ENCODE peak calls at places on chromosomes 1 and 21, in six cellular contexts. A is mesendoderm; I is CD4-positive, alpha-beta memory T cell; N is IMR-90; R is RWPE1; U is neuronal stem cell. O is an unnamed sample.

GRCh38 chr1:205056956-205057568 is 14.1 kb downstream of the CNTN2 start:
- DNase-seq in A (no peak), I (no peak), N (no peak), R (no peak), U (no peak), O (no peak)

GRCh38 chr1:231919900-231920299 is 293.3 kb downstream of the DISC1 start:
- DNase-seq in A (peak; percentile 35), I (peak; percentile 14), N (no peak), R (no peak), U (no peak), O (peak; percentile 15)

GRCh38 chr1:9400425-9401079 is 107.9 kb downstream of the SPSB1 start:
- DNase-seq in A (no peak), I (no peak), N (peak; percentile 46), R (no peak), U (no peak), O (no peak)

GRCh38 chr1:233406994-233407631 is 79.6 kb downstream of the MAP3K21 start:
- DNase-seq in A (no peak), I (no peak), N (no peak), R (no peak), U (no peak), O (no peak)

GRCh38 chr1:156103521-156103947 is 11.0 kb upstream of the LMNA start:
- DNase-seq in A (no peak), I (no peak), N (peak; percentile 49), R (peak; percentile 79), U (no peak), O (no peak)

GRCh38 chr21:16193758-16194606 is 464.2 kb downstream of the USP25 start:
- DNase-seq in A (peak; percentile 93), I (no peak), N (peak; percentile 79), R (peak; percentile 11), U (peak; percentile 81), O (no peak)

GRCh38 chr1:27253611-27254010 is 19.2 kb downstream of the WDTC1 start:
- DNase-seq in A (no peak), I (no peak), N (no peak), R (no peak), U (no peak), O (no peak)

GRCh38 chr1:115476616-115477015 is 138.6 kb upstream of the NGF start:
- DNase-seq in A (peak; percentile 22), I (no peak), N (no peak), R (no peak), U (no peak), O (no peak)

GRCh38 chr1:33460947-33461629 is 11.4 kb upstream of the ZSCAN20 start:
- DNase-seq in A (no peak), I (no peak), N (no peak), R (no peak), U (no peak), O (no peak)

GRCh38 chr1:226638608-226639007 is 90.0 kb downstream of the STUM start:
- DNase-seq in A (no peak), I (no peak), N (no peak), R (no peak), U (no peak), O (no peak)

GRCh38 chr1:44610527-44611148 is 63.6 kb downstream of the TMEM53 start:
- DNase-seq in A (no peak), I (no peak), N (no peak), R (no peak), U (no peak), O (no peak)

GRCh38 chr1:160951443-160952128 is 3.0 kb downstream of the ITLN2 start:
- DNase-seq in A (peak; percentile 87), I (peak; percentile 68), N (peak; percentile 41), R (peak; percentile 49), U (peak; percentile 43), O (peak; percentile 39)

GRCh38 chr1:6447818-6448748 is 17.9 kb downstream of the TNFRSF25 start:
- DNase-seq in A (peak; percentile 84), I (no peak), N (no peak), R (no peak), U (no peak), O (no peak)

GRCh38 chr1:108097057-108097456 is 103.1 kb downstream of the SLC25A24 start:
- DNase-seq in A (no peak), I (no peak), N (no peak), R (no peak), U (no peak), O (no peak)

GRCh38 chr1:9728451-9729295 is 77.1 kb downstream of the PIK3CD start:
- DNase-seq in A (no peak), I (peak; percentile 71), N (no peak), R (no peak), U (no peak), O (no peak)

GRCh38 chr1:87155180-87155579 is 173.5 kb upstream of the LMO4 start:
- DNase-seq in A (no peak), I (no peak), N (no peak), R (no peak), U (no peak), O (no peak)

GRCh38 chr21:29258626-29259335 is 39.9 kb upstream of the BACH1 start:
- DNase-seq in A (no peak), I (no peak), N (peak; percentile 89), R (peak; percentile 86), U (no peak), O (no peak)

GRCh38 chr1:15617874-15618684 is 821 bp downstream of the DDI2 start:
- DNase-seq in A (peak; percentile 64), I (no peak), N (no peak), R (no peak), U (no peak), O (no peak)

GRCh38 chr1:98949606-98950005 is 55.1 kb downstream of the PLPPR5 start:
- DNase-seq in A (peak; percentile 12), I (no peak), N (no peak), R (no peak), U (no peak), O (no peak)

GRCh38 chr1:33267468-33268205 is 11.3 kb downstream of the ZNF362 start:
- DNase-seq in A (no peak), I (no peak), N (no peak), R (no peak), U (no peak), O (no peak)

GRCh38 chr21:36209626-36210171 is 53.1 kb downstream of the DOP1B start:
- DNase-seq in A (peak; percentile 90), I (peak; percentile 51), N (peak; percentile 82), R (peak; percentile 55), U (peak; percentile 32), O (peak; percentile 14)

GRCh38 chr1:218365600-218365999 is 20.5 kb downstream of the TGFB2 start:
- DNase-seq in A (no peak), I (no peak), N (no peak), R (no peak), U (no peak), O (no peak)
- H3K27ac ChIP-seq in A (no peak overlapping the region), I (no peak overlapping the region), N (no peak overlapping the region), R (no peak overlapping the region), U (no peak overlapping the region), O (no peak overlapping the region)

DNA sequence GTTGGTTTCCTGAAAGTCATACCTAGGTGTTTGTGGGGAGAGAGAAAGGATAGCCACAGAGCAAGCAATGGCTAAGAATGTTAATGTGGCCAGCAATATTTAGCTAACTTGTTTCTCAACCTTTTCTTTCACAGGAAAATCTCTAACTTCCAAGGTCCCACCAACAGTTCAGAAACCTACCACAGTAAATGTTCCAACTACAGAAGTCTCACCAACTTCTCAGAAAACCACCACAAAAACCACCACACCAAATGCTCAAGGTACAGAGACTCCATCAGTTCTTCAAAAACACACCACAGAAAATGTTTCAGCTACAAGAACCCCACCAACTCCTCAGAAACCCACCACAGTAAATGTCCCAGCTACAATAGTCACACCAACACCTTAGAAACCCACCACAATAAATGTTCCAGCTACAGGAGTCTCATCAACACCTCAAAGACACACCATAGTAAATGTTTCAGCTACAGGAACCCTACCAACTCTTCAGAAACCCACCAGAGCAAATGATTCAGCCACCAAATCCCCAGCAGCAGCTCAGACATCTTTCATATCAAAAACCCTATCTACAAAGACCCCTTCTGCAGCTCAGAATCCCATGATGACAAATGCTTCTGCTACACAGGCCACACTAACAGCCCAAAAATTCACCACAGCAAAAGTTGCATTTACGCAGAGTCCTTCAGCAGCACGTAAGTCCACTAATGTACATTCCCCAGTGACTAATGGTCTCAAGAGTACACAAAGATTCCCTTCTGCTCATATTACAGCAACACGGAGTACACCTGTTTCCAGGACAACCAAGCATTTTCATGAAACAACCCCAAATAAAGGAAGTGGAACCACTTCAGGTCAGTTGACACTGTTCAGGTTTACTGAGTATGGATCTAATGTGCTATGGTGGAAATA is 15.3 kb downstream of the CD55 start:
- DNase-seq in A (no peak), I (peak; percentile 20), N (peak; percentile 90), R (peak; percentile 8), U (no peak), O (no peak)
- H3K27ac ChIP-seq in A (no peak overlapping the region), I (peak overlapping the region; percentile 37), N (no peak overlapping the region), R (no peak overlapping the region), U (no peak overlapping the region), O (peak overlapping the region; percentile 5)

DNA sequence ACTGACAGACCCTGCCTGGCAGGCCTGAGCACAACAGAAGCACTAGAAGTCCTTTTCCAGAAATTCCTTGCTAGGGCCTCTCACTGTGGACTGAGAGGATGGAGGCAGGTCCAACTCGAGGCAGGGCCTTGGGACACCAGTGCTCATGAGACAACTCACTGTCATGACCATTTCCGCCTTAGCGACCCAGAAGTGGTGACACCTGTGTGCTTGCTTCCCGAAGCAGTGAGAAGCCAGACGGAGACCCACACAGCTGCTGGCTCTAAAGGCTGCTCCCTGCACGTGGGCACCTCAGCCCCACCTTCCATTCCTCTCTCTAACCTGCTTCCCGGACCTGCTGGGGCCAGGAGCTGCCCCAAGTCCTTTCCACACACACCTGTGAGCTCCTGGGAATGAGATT is 33.0 kb downstream of the KCNC4 start:
- DNase-seq in A (no peak), I (no peak), N (no peak), R (no peak), U (no peak), O (no peak)
- H3K27ac ChIP-seq in A (no peak overlapping the region), I (no peak overlapping the region), N (no peak overlapping the region), R (peak overlapping the region; percentile 5), U (no peak overlapping the region), O (no peak overlapping the region)

GRCh38 chr1:172246521-172247390 is 173.7 kb upstream of the C1orf105 start:
- DNase-seq in A (no peak), I (no peak), N (no peak), R (no peak), U (no peak), O (no peak)
- H3K27ac ChIP-seq in A (no peak overlapping the region), I (no peak overlapping the region), N (no peak overlapping the region), R (no peak overlapping the region), U (no peak overlapping the region), O (no peak overlapping the region)

GRCh38 chr1:901108-901859 is 22.4 kb upstream of the SAMD11 start:
- DNase-seq in A (no peak), I (no peak), N (no peak), R (no peak), U (no peak), O (no peak)
- H3K27ac ChIP-seq in A (no peak overlapping the region), I (no peak overlapping the region), N (no peak overlapping the region), R (no peak overlapping the region), U (no peak overlapping the region), O (no peak overlapping the region)

GRCh38 chr1:46300673-46301405 is 2.6 kb downstream of the LRRC41 start:
- DNase-seq in A (no peak), I (no peak), N (peak; percentile 41), R (no peak), U (no peak), O (no peak)
- H3K27ac ChIP-seq in A (peak overlapping the region; percentile 85), I (no peak overlapping the region), N (peak overlapping the region; percentile 100), R (peak overlapping the region; percentile 89), U (peak overlapping the region; percentile 86), O (peak overlapping the region; percentile 90)

O was measured in substantia nigra.